ENCODE peak calls at places on chromosomes 7 and 10, in nine cellular contexts. V, Z, L, D, C, A, B, G and Y are unnamed samples.

GRCh38 chr7:117134885-117135552 is 181.7 kb downstream of the ST7 start:
- DNase-seq in V (no peak), Z (no peak), L (no peak), D (no peak), C (no peak), A (no peak), B (no peak), G (no peak), Y (no peak)

GRCh38 chr7:118029881-118030422 is 154.0 kb upstream of the LSM8 start:
- DNase-seq in V (no peak), Z (no peak), L (no peak), D (no peak), C (no peak), A (no peak), B (peak; percentile 51), G (no peak), Y (no peak)

GRCh38 chr10:26557641-26558014 is 119.5 kb downstream of the APBB1IP start:
- DNase-seq in V (peak; percentile 70), Z (peak; percentile 16), L (no peak), D (no peak), C (no peak), A (no peak), B (no peak), G (no peak), Y (no peak)

GRCh38 chr10:119537953-119538630 is 4.4 kb downstream of the RGS10 start:
- DNase-seq in V (no peak), Z (no peak), L (no peak), D (no peak), C (no peak), A (no peak), B (no peak), G (no peak), Y (no peak)

GRCh38 chr7:45599851-45600706 is 25.9 kb downstream of the ADCY1 start:
- DNase-seq in V (no peak), Z (no peak), L (peak; percentile 19), D (no peak), C (no peak), A (no peak), B (no peak), G (no peak), Y (no peak)

GRCh38 chr10:44939691-44940401 is 19.8 kb upstream of the RASSF4 start:
- DNase-seq in V (no peak), Z (no peak), L (no peak), D (no peak), C (no peak), A (no peak), B (no peak), G (no peak), Y (no peak)

GRCh38 chr7:158856883-158857668 is 718 bp downstream of the DYNC2I1 start:
- DNase-seq in V (no peak), Z (no peak), L (no peak), D (no peak), C (no peak), A (peak; percentile 41), B (no peak), G (no peak), Y (no peak)

GRCh38 chr10:127012769-127013152 is 107.5 kb downstream of the DOCK1 start:
- DNase-seq in V (no peak), Z (peak; percentile 79), L (peak; percentile 80), D (no peak), C (no peak), A (no peak), B (no peak), G (no peak), Y (no peak)

GRCh38 chr10:110460111-110460809 is 37.4 kb upstream of the DUSP5 start:
- DNase-seq in V (no peak), Z (peak; percentile 77), L (no peak), D (no peak), C (peak; percentile 4), A (no peak), B (no peak), G (peak; percentile 56), Y (peak; percentile 4)

GRCh38 chr7:151717415-151717814 is 159.5 kb downstream of the PRKAG2 start:
- DNase-seq in V (no peak), Z (peak; percentile 40), L (peak; percentile 61), D (no peak), C (no peak), A (no peak), B (no peak), G (no peak), Y (no peak)